ENCODE peak calls at places on chromosome 4, in five cellular contexts. D, P, Q, Y and Z are unnamed samples.

GRCh38 chr4:52110171-52110570 is 59.1 kb downstream of the SPATA18 start:
- DNase-seq in P (no peak), Q (no peak), Y (no peak), D (no peak), Z (no peak)

GRCh38 chr4:128512767-128513322 is 225.2 kb upstream of the PGRMC2 start:
- DNase-seq in D (no peak), Q (no peak), P (no peak), Y (no peak), Z (no peak)

GRCh38 chr4:139922625-139923024 is 231.4 kb downstream of the MAML3 start:
- DNase-seq in D (no peak), Q (no peak), Y (no peak), P (no peak), Z (no peak)

GRCh38 chr4:150743564-150744342 is 161.8 kb downstream of the MAB21L2 start:
- DNase-seq in Y (no peak), P (no peak), D (no peak), Q (no peak), Z (no peak)

GRCh38 chr4:185112104-185112503 is 31.0 kb upstream of the SLC25A4 start:
- DNase-seq in D (no peak), P (no peak), Q (no peak), Y (peak), Z (no peak)

GRCh38 chr4:145285928-145286327 is 105.5 kb upstream of the OTUD4 start:
- DNase-seq in Q (no peak), D (no peak), Y (no peak), P (no peak), Z (no peak)

GRCh38 chr4:139762715-139763114 is 97.1 kb downstream of the MGST2 start:
- DNase-seq in D (no peak), P (no peak), Y (no peak), Q (no peak), Z (no peak)

GRCh38 chr4:161393614-161394013 is 770.2 kb downstream of the FSTL5 start:
- DNase-seq in Q (no peak), Y (no peak), P (no peak), D (no peak), Z (no peak)

GRCh38 chr4:37604464-37604863 is 81.7 kb downstream of the RELL1 start:
- DNase-seq in Q (no peak), D (no peak), Y (no peak), P (no peak), Z (no peak)

GRCh38 chr4:153465583-153465921 is 608 bp upstream of the TMEM131L start:
- DNase-seq in D (peak), Q (peak), P (peak), Y (no peak), Z (no peak)

GRCh38 chr4:17667653-17668201 is 53.3 kb downstream of the MED28 start:
- DNase-seq in Q (no peak), Y (no peak), D (no peak), P (no peak), Z (no peak)

GRCh38 chr4:178165909-178166308 is 723.7 kb upstream of the AGA start:
- DNase-seq in D (no peak), Y (no peak), Q (no peak), P (no peak), Z (no peak)

GRCh38 chr4:1413221-1413663 is 7.0 kb upstream of the NKX1-1 start:
- DNase-seq in P (no peak), Y (no peak), D (peak), Q (no peak), Z (no peak)

GRCh38 chr4:160217352-160217751 is 1114.5 kb downstream of the RAPGEF2 start:
- DNase-seq in Q (no peak), Y (no peak), D (no peak), P (no peak), Z (no peak)

GRCh38 chr4:63528592-63528991 is 880.7 kb downstream of the TECRL start:
- DNase-seq in P (no peak), D (no peak), Q (no peak), Y (no peak), Z (no peak)
- TF ChIP-seq CTCF in P (no peak), D (no peak), Q (no peak), Y (no peak), Z (no peak)

DNA sequence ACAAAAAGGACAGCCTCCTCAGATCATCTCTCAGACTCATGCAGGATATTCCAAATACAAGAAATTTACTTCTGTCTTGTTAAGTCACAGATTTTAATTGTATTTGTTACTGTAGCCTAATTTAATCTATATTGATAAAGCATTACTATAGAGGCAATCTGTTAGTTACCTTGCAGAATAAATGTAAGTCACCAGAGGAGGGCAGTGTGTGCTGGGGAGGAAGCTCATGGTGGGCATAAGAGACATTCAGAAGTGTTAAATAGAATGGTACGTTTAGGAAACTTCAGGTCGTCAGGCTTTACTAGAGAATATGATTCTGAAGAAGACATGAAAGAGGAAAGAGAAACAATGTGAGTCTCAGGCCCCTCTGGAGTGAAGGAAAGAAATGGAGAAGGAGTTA is 37.3 kb upstream of the INPP4B start:
- DNase-seq in D (no peak), Y (no peak), Q (peak), P (no peak), Z (no peak)
- TF ChIP-seq CTCF in D (peak), Y (peak), Q (no peak), P (no peak), Z (peak)

DNA sequence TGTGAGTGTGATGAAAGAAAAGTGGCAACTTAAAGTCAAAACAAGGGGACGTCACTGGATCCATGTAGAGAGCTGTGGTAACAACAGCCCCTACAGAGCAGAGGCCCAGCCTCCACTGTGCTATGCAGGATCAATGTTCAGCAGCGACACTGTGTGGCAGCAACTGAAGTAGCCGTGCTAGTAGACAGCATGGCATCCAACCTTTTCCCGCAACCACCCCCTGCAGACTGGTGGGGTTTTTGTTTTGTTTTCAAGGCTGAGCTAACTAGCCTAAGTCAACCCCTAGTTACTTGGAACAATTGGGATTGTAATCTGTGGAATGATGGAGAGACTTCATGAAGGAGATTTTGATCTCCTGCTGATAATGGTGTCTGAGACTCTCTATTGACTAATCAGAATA is 44.4 kb upstream of the PPARGC1A start:
- DNase-seq in Q (no peak), D (no peak), P (no peak), Y (no peak), Z (no peak)
- TF ChIP-seq CTCF in Q (no peak), D (no peak), P (no peak), Y (no peak), Z (no peak)

DNA sequence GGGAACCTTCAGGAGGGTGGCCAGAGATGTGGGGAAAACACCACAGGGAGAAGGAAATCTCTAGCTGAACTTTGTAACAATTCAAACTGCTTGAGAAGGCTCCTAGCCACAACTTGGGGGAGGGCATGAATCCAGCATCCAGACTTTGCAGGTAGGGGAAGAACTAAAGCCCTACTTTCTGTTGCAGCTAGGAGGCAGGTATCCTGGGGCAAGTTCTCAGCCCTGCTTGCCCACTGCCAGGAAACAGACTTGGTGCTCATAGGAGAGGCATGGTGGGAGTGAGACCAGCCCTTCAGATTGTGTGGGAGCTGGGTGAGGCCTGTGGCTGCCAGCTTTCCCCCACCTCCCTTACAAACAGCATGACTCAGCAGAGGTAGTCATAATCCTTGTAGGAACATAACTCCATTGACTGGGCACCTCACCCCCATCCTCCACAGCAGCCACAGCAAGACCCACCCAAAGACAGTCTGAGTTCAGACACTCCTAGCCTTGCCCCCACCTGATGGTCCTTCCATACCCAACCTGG is 209.5 kb upstream of the CPEB2 start:
- DNase-seq in P (no peak), D (no peak), Q (no peak), Y (no peak), Z (no peak)
- TF ChIP-seq CTCF in P (no peak), D (no peak), Q (no peak), Y (no peak), Z (no peak)

DNA sequence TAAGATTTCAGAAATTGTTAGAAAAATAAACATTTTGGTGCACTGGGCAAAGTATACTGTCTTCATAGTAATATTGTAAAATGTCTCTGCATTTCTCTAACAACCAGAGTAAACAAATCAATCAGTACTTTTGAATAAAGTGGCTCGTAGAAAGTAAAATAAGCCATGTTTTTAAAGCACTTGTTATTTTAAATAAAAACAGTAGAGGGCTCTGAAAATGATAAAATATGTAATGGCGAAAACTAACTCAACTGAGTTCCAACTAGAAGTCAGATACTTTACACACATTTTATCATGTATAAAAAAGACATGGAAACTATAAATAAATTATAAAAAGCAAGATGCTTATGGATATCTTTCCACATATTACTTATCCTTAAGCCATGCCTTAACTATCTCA is 1134.4 kb downstream of the PDHA2 start:
- DNase-seq in Q (no peak), Y (no peak), P (no peak), D (no peak), Z (no peak)
- TF ChIP-seq CTCF in Q (no peak), Y (no peak), P (no peak), D (no peak), Z (no peak)